ENCODE peak calls at places on chromosomes 3 and 15, in six cellular contexts. V, Z, T, N, J and P are unnamed samples.

GRCh38 chr3:171328419-171329082 is 131.7 kb downstream of the TNIK start:
- DNase-seq in V (no peak), Z (no peak), T (peak; percentile 4), N (peak; percentile 36), J (peak; percentile 67), P (peak; percentile 67)

GRCh38 chr3:144361002-144361401 is 389.4 kb downstream of the DIPK2A start:
- DNase-seq in V (no peak), Z (no peak), T (no peak), N (no peak), J (no peak), P (no peak)

GRCh38 chr3:123586131-123586530 is 1.3 kb upstream of the HACD2 start:
- DNase-seq in V (no peak), Z (no peak), T (no peak), N (peak; percentile 61), J (no peak), P (peak; percentile 8)

GRCh38 chr15:63504979-63505841 is 817 bp downstream of the USP3 start:
- DNase-seq in V (peak; percentile 90), Z (peak; percentile 79), T (peak; percentile 9), N (peak; percentile 58), J (peak; percentile 50), P (peak; percentile 74)

GRCh38 chr15:82662641-82663040 is 15.5 kb upstream of the CPEB1 start:
- DNase-seq in V (no peak), Z (no peak), T (no peak), N (no peak), J (no peak), P (no peak)

GRCh38 chr3:111917300-111917699 is 58.2 kb downstream of the PHLDB2 start:
- DNase-seq in V (no peak), Z (no peak), T (no peak), N (no peak), J (no peak), P (no peak)

GRCh38 chr3:161672478-161672877 is 175.9 kb downstream of the OTOL1 start:
- DNase-seq in V (peak; percentile 69), Z (peak; percentile 39), T (no peak), N (no peak), J (no peak), P (no peak)

GRCh38 chr3:168417016-168417415 is 321.3 kb upstream of the GOLIM4 start:
- DNase-seq in V (no peak), Z (no peak), T (no peak), N (no peak), J (no peak), P (no peak)

GRCh38 chr3:184491011-184491576 is 70.5 kb upstream of the EPHB3 start:
- DNase-seq in V (no peak), Z (no peak), T (no peak), N (no peak), J (no peak), P (no peak)

GRCh38 chr15:101093959-101094358 is 157.9 kb downstream of the CHSY1 start:
- DNase-seq in V (no peak), Z (no peak), T (no peak), N (no peak), J (no peak), P (no peak)

GRCh38 chr3:108469126-108469525 is 41.3 kb downstream of the MYH15 start:
- DNase-seq in V (no peak), Z (no peak), T (no peak), N (no peak), J (no peak), P (no peak)

GRCh38 chr15:101242160-101242998 is 9.5 kb downstream of the CHSY1 start:
- DNase-seq in V (no peak), Z (peak; percentile 66), T (peak; percentile 55), N (peak; percentile 52), J (peak; percentile 77), P (peak; percentile 60)

GRCh38 chr15:58260186-58260910 is 122.2 kb downstream of the AQP9 start:
- DNase-seq in V (no peak), Z (no peak), T (no peak), N (no peak), J (no peak), P (no peak)

GRCh38 chr3:28316226-28316625 is 32.3 kb upstream of the ZCWPW2 start:
- DNase-seq in V (no peak), Z (no peak), T (no peak), N (no peak), J (no peak), P (no peak)

GRCh38 chr3:96059301-96059700 is 755.1 kb upstream of the EPHA6 start:
- DNase-seq in V (no peak), Z (no peak), T (no peak), N (no peak), J (no peak), P (no peak)

GRCh38 chr3:57998366-57999283 is 9.6 kb upstream of the FLNB start:
- DNase-seq in V (no peak), Z (no peak), T (no peak), N (no peak), J (no peak), P (no peak)

GRCh38 chr3:98172621-98173020 is 6.1 kb downstream of the OR5H15 start:
- DNase-seq in V (no peak), Z (no peak), T (no peak), N (no peak), J (no peak), P (no peak)

GRCh38 chr3:42843730-42844713 is 31.7 kb downstream of the CYP8B1 start:
- DNase-seq in V (no peak), Z (no peak), T (no peak), N (no peak), J (no peak), P (no peak)